ENCODE peak calls at places on chromosome 6, in eight cellular contexts. One of them, this sample, is unnamed. For H3K79me2, the result is how much of the 10 kb centered on the place peaks cover.

GRCh38 chr6:89145461-89145961 is 344 bp upstream of the PM20D2 start:
- DNase-seq in SK-N-SH: peak
- DNase-seq in PC-9: no peak
- DNase-seq in HCT116: no peak
- DNase-seq in fibroblast of lung: peak
- DNase-seq in K562: no peak
- DNase-seq in GM23248: peak
- DNase-seq in OCI-LY7: peak
- DNase-seq in this sample: peak

GRCh38 chr6:82030761-82031160 is 216.8 kb downstream of the IBTK start:
- DNase-seq in fibroblast of lung: no peak
- DNase-seq in GM23248: no peak
- DNase-seq in OCI-LY7: no peak
- DNase-seq in K562: no peak
- DNase-seq in PC-9: no peak
- DNase-seq in SK-N-SH: no peak
- DNase-seq in HCT116: no peak
- DNase-seq in this sample: no peak

GRCh38 chr6:43229803-43230239 is 540 bp upstream of the DNPH1 start:
- DNase-seq in HCT116: no peak
- DNase-seq in K562: no peak
- DNase-seq in SK-N-SH: no peak
- DNase-seq in OCI-LY7: no peak
- DNase-seq in fibroblast of lung: no peak
- DNase-seq in PC-9: no peak
- DNase-seq in GM23248: no peak
- DNase-seq in this sample: no peak

GRCh38 chr6:7414811-7415210 is 25.2 kb downstream of the RIOK1 start:
- DNase-seq in K562: no peak
- DNase-seq in SK-N-SH: no peak
- DNase-seq in OCI-LY7: no peak
- DNase-seq in GM23248: peak
- DNase-seq in HCT116: no peak
- DNase-seq in fibroblast of lung: peak
- DNase-seq in PC-9: peak
- DNase-seq in this sample: no peak

GRCh38 chr6:105326216-105326615 is 76.7 kb downstream of the PREP start:
- DNase-seq in SK-N-SH: no peak
- DNase-seq in K562: no peak
- DNase-seq in fibroblast of lung: peak
- DNase-seq in OCI-LY7: no peak
- DNase-seq in HCT116: peak
- DNase-seq in PC-9: peak
- DNase-seq in GM23248: peak
- DNase-seq in this sample: no peak

GRCh38 chr6:52790841-52791240 is 12.8 kb downstream of the GSTA1 start:
- DNase-seq in SK-N-SH: no peak
- DNase-seq in PC-9: no peak
- DNase-seq in fibroblast of lung: no peak
- DNase-seq in K562: no peak
- DNase-seq in OCI-LY7: no peak
- DNase-seq in HCT116: no peak
- DNase-seq in GM23248: no peak
- DNase-seq in this sample: no peak

GRCh38 chr6:73375216-73375615 is 5.5 kb upstream of the OOEP start:
- DNase-seq in SK-N-SH: no peak
- DNase-seq in OCI-LY7: no peak
- DNase-seq in GM23248: no peak
- DNase-seq in K562: no peak
- DNase-seq in fibroblast of lung: no peak
- DNase-seq in PC-9: no peak
- DNase-seq in HCT116: no peak
- DNase-seq in this sample: no peak

GRCh38 chr6:37699138-37699766 is 1.6 kb upstream of the MDGA1 start:
- DNase-seq in OCI-LY7: no peak
- DNase-seq in GM23248: no peak
- DNase-seq in SK-N-SH: no peak
- DNase-seq in PC-9: no peak
- DNase-seq in K562: no peak
- DNase-seq in HCT116: peak
- DNase-seq in fibroblast of lung: no peak
- DNase-seq in this sample: no peak

GRCh38 chr6:15948930-15949900 is 179.7 kb upstream of the MYLIP start:
- DNase-seq in K562: peak
- DNase-seq in SK-N-SH: peak
- DNase-seq in fibroblast of lung: peak
- DNase-seq in GM23248: no peak
- DNase-seq in PC-9: peak
- DNase-seq in OCI-LY7: no peak
- DNase-seq in HCT116: no peak
- DNase-seq in this sample: no peak

GRCh38 chr6:109662192-109662591 is 28.8 kb downstream of the AK9 start:
- DNase-seq in PC-9: no peak
- DNase-seq in HCT116: no peak
- DNase-seq in K562: no peak
- DNase-seq in OCI-LY7: no peak
- DNase-seq in fibroblast of lung: no peak
- DNase-seq in SK-N-SH: no peak
- DNase-seq in GM23248: peak
- DNase-seq in this sample: no peak

GRCh38 chr6:11718461-11718860 is 60.1 kb downstream of the ADTRP start:
- DNase-seq in K562: no peak
- DNase-seq in HCT116: no peak
- DNase-seq in SK-N-SH: no peak
- DNase-seq in GM23248: peak
- DNase-seq in OCI-LY7: no peak
- DNase-seq in fibroblast of lung: peak
- DNase-seq in PC-9: no peak
- DNase-seq in this sample: no peak

GRCh38 chr6:85452441-85452881 is 2.6 kb downstream of the NT5E start:
- DNase-seq in K562: no peak
- DNase-seq in GM23248: peak
- DNase-seq in PC-9: no peak
- DNase-seq in SK-N-SH: no peak
- DNase-seq in fibroblast of lung: peak
- DNase-seq in OCI-LY7: no peak
- DNase-seq in HCT116: no peak
- DNase-seq in this sample: no peak

GRCh38 chr6:14817068-14817467 is 428.8 kb upstream of the JARID2 start:
- DNase-seq in SK-N-SH: no peak
- DNase-seq in K562: no peak
- DNase-seq in PC-9: no peak
- DNase-seq in OCI-LY7: no peak
- DNase-seq in fibroblast of lung: no peak
- DNase-seq in GM23248: no peak
- DNase-seq in HCT116: no peak
- DNase-seq in this sample: no peak

GRCh38 chr6:135282425-135282824 is 101.3 kb downstream of the MYB start:
- DNase-seq in OCI-LY7: no peak
- DNase-seq in GM23248: no peak
- DNase-seq in HCT116: no peak
- DNase-seq in fibroblast of lung: no peak
- DNase-seq in PC-9: no peak
- DNase-seq in K562: no peak
- DNase-seq in SK-N-SH: no peak
- DNase-seq in this sample: no peak

DNA sequence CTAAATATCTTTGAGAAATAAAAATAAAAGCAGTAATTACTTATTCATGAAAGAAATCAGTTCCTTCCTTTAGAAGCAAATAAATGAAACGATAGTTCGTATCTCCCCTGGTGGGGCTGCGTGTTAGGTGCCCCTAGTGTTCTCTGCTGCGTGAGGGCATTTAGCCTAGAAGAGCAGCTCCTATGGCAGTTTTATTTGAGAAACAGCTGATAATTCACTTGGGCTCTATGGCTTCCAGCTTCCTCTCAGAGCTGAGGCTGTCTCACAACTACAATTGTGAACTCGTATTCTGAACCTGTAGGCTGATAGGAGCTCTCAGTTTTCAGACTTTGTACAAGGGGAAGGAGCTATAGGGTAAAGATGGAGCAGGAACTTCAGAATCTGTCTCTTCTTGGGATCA is 540.0 kb upstream of the MAP3K7 start:
- DNase-seq in fibroblast of lung: no peak
- DNase-seq in K562: no peak
- DNase-seq in OCI-LY7: no peak
- DNase-seq in HCT116: no peak
- DNase-seq in SK-N-SH: no peak
- DNase-seq in GM23248: no peak
- DNase-seq in PC-9: no peak
- DNase-seq in this sample: no peak
- H3K4me3 ChIP-seq in fibroblast of lung: no peak
- H3K4me3 ChIP-seq in K562: no peak
- H3K4me3 ChIP-seq in OCI-LY7: no peak
- H3K4me3 ChIP-seq in HCT116: no peak
- H3K4me3 ChIP-seq in SK-N-SH: no peak
- H3K4me3 ChIP-seq in GM23248: no peak
- H3K4me3 ChIP-seq in PC-9: no peak
- H3K4me3 ChIP-seq in this sample: no peak

DNA sequence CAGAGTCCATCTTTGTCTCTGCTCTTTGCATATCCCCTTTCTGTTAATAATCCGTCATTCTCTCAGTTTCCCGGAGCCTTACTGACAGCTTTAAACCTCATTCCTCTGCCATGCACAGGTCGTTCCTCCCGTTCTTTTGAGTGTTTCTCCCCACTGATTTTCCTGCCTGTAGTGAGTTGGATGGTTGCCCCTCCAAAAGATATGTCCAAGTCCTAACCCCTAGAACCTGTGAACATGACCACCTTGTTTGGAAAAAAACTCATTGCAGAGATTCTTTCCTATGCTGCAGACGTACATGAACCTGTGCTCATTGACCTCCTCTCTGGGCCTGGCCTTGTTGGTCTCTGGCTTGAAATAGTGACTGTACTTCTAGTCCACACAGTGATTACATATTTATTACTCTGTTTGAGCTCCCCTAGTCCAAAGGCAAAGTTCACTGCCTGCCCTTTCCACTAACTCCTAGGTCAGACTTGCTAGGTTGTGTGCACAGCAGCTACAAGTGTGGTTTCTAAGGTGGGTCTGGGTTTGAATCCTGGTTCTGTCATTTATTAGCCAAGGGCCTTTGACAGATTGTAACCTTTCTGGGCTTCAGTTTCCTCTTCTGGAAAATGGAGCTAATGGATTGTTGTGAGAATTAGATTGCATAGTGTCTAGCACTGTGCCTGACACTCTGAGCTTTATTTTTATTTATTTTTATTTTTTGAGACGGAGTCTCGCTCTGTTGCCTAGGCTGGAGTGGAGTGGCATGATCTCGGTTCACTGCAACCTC is 29.3 kb downstream of the PPARD start:
- DNase-seq in fibroblast of lung: no peak
- DNase-seq in HCT116: no peak
- DNase-seq in PC-9: no peak
- DNase-seq in GM23248: no peak
- DNase-seq in OCI-LY7: no peak
- DNase-seq in SK-N-SH: no peak
- DNase-seq in K562: no peak
- DNase-seq in this sample: peak
- H3K79me2 ChIP-seq in fibroblast of lung: under half
- H3K79me2 ChIP-seq in HCT116: half or more
- H3K79me2 ChIP-seq in PC-9: under half
- H3K79me2 ChIP-seq in GM23248: half or more
- H3K79me2 ChIP-seq in OCI-LY7: under half
- H3K79me2 ChIP-seq in SK-N-SH: half or more
- H3K79me2 ChIP-seq in K562: under half
- H3K79me2 ChIP-seq in this sample: under half

DNA sequence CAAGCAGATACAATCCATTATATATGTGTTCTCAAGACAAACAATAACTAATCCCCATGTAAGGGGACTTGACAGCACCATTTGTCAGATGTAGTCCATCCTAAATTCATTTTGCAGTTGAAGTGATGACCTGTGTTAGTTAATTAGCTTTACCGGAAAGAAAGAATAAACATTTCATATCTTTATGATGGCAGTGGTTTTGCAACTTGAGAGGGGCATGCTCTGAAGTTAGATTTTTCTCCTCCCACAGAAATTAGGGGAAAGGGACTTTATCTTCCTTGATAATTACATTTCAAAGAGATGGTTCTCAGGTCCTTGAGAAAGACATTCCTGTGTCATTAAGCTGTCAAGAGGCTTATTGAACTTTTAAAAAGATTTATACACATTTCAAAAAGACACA is 1588.1 kb downstream of the GRIK2 start:
- DNase-seq in K562: no peak
- DNase-seq in SK-N-SH: no peak
- DNase-seq in HCT116: no peak
- DNase-seq in OCI-LY7: no peak
- DNase-seq in fibroblast of lung: no peak
- DNase-seq in PC-9: no peak
- DNase-seq in GM23248: no peak
- DNase-seq in this sample: no peak
- H2AFZ ChIP-seq in K562: no peak
- H2AFZ ChIP-seq in SK-N-SH: no peak
- H2AFZ ChIP-seq in HCT116: no peak
- H2AFZ ChIP-seq in OCI-LY7: no peak
- H2AFZ ChIP-seq in fibroblast of lung: no peak
- H2AFZ ChIP-seq in PC-9: no peak
- H2AFZ ChIP-seq in GM23248: no peak
- H2AFZ ChIP-seq in this sample: no peak

GRCh38 chr6:130778946-130779657 is 48.1 kb upstream of the SMLR1 start:
- DNase-seq in HCT116: no peak
- DNase-seq in fibroblast of lung: peak
- DNase-seq in K562: no peak
- DNase-seq in OCI-LY7: no peak
- DNase-seq in SK-N-SH: no peak
- DNase-seq in GM23248: peak
- DNase-seq in PC-9: no peak
- DNase-seq in this sample: no peak

GRCh38 chr6:130776287-130776925 is 50.8 kb upstream of the SMLR1 start:
- DNase-seq in HCT116: no peak
- DNase-seq in PC-9: no peak
- DNase-seq in GM23248: no peak
- DNase-seq in K562: no peak
- DNase-seq in fibroblast of lung: no peak
- DNase-seq in SK-N-SH: no peak
- DNase-seq in OCI-LY7: no peak
- DNase-seq in this sample: no peak

GRCh38 chr6:130780137-130780536 is 47.1 kb upstream of the SMLR1 start:
- DNase-seq in GM23248: no peak
- DNase-seq in SK-N-SH: no peak
- DNase-seq in K562: no peak
- DNase-seq in HCT116: no peak
- DNase-seq in PC-9: no peak
- DNase-seq in fibroblast of lung: peak
- DNase-seq in OCI-LY7: no peak
- DNase-seq in this sample: no peak

GRCh38 chr6:130781557-130781956 is 45.6 kb upstream of the SMLR1 start:
- DNase-seq in K562: no peak
- DNase-seq in HCT116: no peak
- DNase-seq in fibroblast of lung: no peak
- DNase-seq in OCI-LY7: no peak
- DNase-seq in GM23248: no peak
- DNase-seq in SK-N-SH: no peak
- DNase-seq in PC-9: no peak
- DNase-seq in this sample: no peak

DNA sequence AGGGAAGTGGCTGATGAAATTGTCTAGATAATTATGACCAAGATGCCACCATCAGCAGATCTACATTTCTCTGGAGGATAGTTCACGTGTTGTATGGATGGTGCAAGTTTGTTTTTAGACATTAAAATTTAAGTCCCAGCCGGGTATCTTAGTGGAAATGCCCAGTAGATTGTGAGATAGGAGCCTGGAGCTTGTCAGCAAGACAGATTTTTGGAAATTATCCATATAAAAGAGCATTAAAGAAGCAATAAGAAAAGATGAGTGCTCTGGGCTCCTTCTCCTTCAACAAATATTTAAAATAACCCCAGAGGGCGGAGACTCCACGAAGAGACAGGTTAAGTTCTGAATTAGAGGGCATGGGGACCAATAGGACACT is 47.6 kb upstream of the SMLR1 start:
- DNase-seq in fibroblast of lung: no peak
- DNase-seq in OCI-LY7: no peak
- DNase-seq in GM23248: no peak
- DNase-seq in K562: no peak
- DNase-seq in PC-9: no peak
- DNase-seq in HCT116: no peak
- DNase-seq in SK-N-SH: no peak
- DNase-seq in this sample: no peak
- H3K4me3 ChIP-seq in fibroblast of lung: no peak
- H3K4me3 ChIP-seq in OCI-LY7: no peak
- H3K4me3 ChIP-seq in GM23248: peak
- H3K4me3 ChIP-seq in K562: no peak
- H3K4me3 ChIP-seq in PC-9: no peak
- H3K4me3 ChIP-seq in HCT116: no peak
- H3K4me3 ChIP-seq in SK-N-SH: no peak
- H3K4me3 ChIP-seq in this sample: no peak